ENCODE peak calls at places on chromosomes 11 and 22, in five cellular contexts. F is K562, C is IMR-90, B is HepG2, Y is GM12878. Q is an unnamed sample. For H3K4me1, the result is how much of the 10 kb centered on the place peaks cover.

GRCh38 chr22:42330953-42331525 is 60.6 kb upstream of the TCF20 start:
- DNase-seq in B (no peak), C (no peak), F (no peak), Y (no peak), Q (no peak)

GRCh38 chr11:1229471-1230120 is 6.7 kb downstream of the MUC5B start:
- DNase-seq in C (no peak), B (no peak), Y (no peak), F (no peak), Q (no peak)

GRCh38 chr11:14253437-14253836 is 105.5 kb downstream of the RRAS2 start:
- DNase-seq in F (no peak), Y (no peak), C (no peak), B (no peak), Q (no peak)

GRCh38 chr11:62757846-62758788 is 3.3 kb upstream of the POLR2G start:
- DNase-seq in C (no peak), F (no peak), B (no peak), Y (no peak), Q (no peak)

GRCh38 chr11:70806461-70807194 is 408.3 kb downstream of the CTTN start:
- DNase-seq in C (no peak), Y (no peak), B (no peak), F (no peak), Q (no peak)

GRCh38 chr22:36368359-36368983 is 19.3 kb downstream of the MYH9 start:
- DNase-seq in B (peak), C (peak), Y (no peak), F (peak), Q (peak)

GRCh38 chr11:1875093-1875785 is 16.5 kb downstream of the PRR33 start:
- DNase-seq in F (no peak), C (no peak), B (no peak), Y (no peak), Q (no peak)

GRCh38 chr11:114133548-114134329 is 74.2 kb downstream of the ZBTB16 start:
- DNase-seq in F (no peak), Y (no peak), C (no peak), B (no peak), Q (no peak)

GRCh38 chr11:15770798-15771414 is 585.4 kb downstream of the SOX6 start:
- DNase-seq in C (peak), Y (no peak), F (peak), B (peak), Q (peak)

GRCh38 chr11:11334607-11335006 is 18.4 kb downstream of the CSNK2A3 start:
- DNase-seq in Y (no peak), B (no peak), C (no peak), F (no peak), Q (no peak)

GRCh38 chr11:104219081-104219480 is 55.1 kb upstream of the PDGFD start:
- DNase-seq in Y (no peak), F (no peak), B (no peak), C (peak), Q (no peak)

GRCh38 chr11:6413791-6414231 is 5.1 kb downstream of the APBB1 start:
- DNase-seq in F (peak), B (no peak), Y (no peak), C (no peak), Q (no peak)

GRCh38 chr11:73350908-73351636 is 25.1 kb upstream of the RELT start:
- DNase-seq in C (peak), Y (no peak), F (peak), B (peak), Q (peak)

GRCh38 chr22:50236731-50237409 is 8.0 kb downstream of the TUBGCP6 start:
- DNase-seq in Y (no peak), F (no peak), B (no peak), C (peak), Q (peak)

GRCh38 chr11:69494851-69495250 is 13.4 kb downstream of the LINC01488 start:
- DNase-seq in C (no peak), F (no peak), Y (no peak), B (no peak), Q (no peak)

GRCh38 chr11:73597340-73597955 is 464 bp downstream of the FAM168A start:
- DNase-seq in Y (no peak), B (no peak), F (no peak), C (no peak), Q (no peak)

GRCh38 chr11:1573077-1573846 is 1.2 kb upstream of the DUSP8 start:
- DNase-seq in B (no peak), C (no peak), F (no peak), Y (no peak), Q (no peak)

GRCh38 chr22:32590556-32590955 is 115.9 kb downstream of the FBXO7 start:
- DNase-seq in Y (no peak), F (no peak), B (no peak), C (peak), Q (no peak)

GRCh38 chr11:110176366-110177056 is 83.3 kb downstream of the ZC3H12C start:
- DNase-seq in B (no peak), C (peak), F (no peak), Y (no peak), Q (no peak)

GRCh38 chr22:43313497-43314474 is 29.4 kb downstream of the SCUBE1 start:
- DNase-seq in B (no peak), F (no peak), Y (no peak), C (no peak), Q (no peak)

GRCh38 chr22:19002684-19003038 is 66.6 kb upstream of the PRODH start:
- DNase-seq in B (no peak), F (no peak), Y (no peak), C (no peak), Q (no peak)

GRCh38 chr11:57982763-57983162 is 40.9 kb upstream of the OR9Q1 start:
- DNase-seq in Y (no peak), B (no peak), F (no peak), C (no peak), Q (no peak)

GRCh38 chr11:34490304-34490703 is 23.3 kb downstream of the ELF5 start:
- DNase-seq in F (no peak), Y (no peak), B (no peak), C (no peak), Q (no peak)

GRCh38 chr11:28132541-28132940 is 24.4 kb downstream of the METTL15 start:
- DNase-seq in B (no peak), C (peak), F (no peak), Y (no peak), Q (no peak)

GRCh38 chr11:46693597-46694012 is 6.8 kb downstream of the ARHGAP1 start:
- DNase-seq in Y (no peak), B (no peak), F (no peak), C (peak), Q (no peak)

GRCh38 chr11:30046211-30046945 is 29.5 kb upstream of the KCNA4 start:
- DNase-seq in C (no peak), F (no peak), Y (no peak), B (no peak), Q (no peak)

DNA sequence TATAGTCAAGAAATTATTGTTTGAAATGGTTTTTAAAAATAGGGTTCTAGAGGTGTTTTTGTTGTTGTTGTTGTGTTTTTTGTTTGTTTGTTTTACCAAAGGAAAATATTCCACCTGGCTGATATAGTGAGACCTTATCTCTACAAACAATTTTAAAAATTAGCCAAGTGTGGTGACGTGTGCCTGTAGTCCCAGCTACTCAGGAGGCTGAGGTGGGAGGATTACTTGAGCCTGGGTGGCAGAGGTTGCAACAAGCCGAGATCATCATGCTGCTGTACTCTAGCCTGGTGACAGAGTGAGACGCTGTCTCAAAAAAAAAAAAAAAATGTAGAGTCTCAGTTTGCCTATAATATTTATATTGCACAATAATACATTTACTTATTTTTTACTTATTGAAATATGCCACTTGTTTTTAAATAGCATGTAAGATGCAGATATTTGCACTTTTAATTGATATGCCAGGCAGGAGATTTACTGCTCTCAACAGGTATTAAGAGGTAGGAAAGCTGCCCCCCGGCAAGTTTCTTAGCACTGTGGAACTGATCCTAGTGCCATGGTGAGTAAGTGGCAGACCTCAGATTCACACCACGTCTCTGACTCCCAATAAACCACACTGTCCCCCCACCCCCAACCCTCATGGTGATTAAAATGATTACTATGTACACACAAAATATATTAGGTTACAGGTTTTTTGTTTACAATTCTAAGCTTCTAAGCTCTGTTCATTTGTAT is 157.4 kb downstream of the TEAD1 start:
- DNase-seq in B (no peak), F (no peak), C (peak), Y (no peak), Q (no peak)
- TF ChIP-seq RFX5 in B (no peak), F (no peak), C (no peak), Y (no peak), Q (no peak)

GRCh38 chr11:118215765-118216164 is 9.0 kb downstream of the JAML start:
- DNase-seq in B (no peak), F (no peak), Y (no peak), C (no peak), Q (no peak)
- H3K4me1 ChIP-seq in B (half or more), F (under half), Y (under half), C (under half), Q (under half)

GRCh38 chr11:129259950-129260349 is 67.8 kb upstream of the ARHGAP32 start:
- DNase-seq in B (peak), F (no peak), Y (no peak), C (no peak), Q (no peak)
- TF ChIP-seq RFX5 in B (no peak), F (no peak), Y (no peak), C (no peak), Q (no peak)

GRCh38 chr11:77135069-77135468 is 7.0 kb downstream of the MYO7A start:
- DNase-seq in Y (no peak), B (no peak), C (no peak), F (no peak), Q (no peak)
- H3K4me1 ChIP-seq in Y (under half), B (under half), C (under half), F (under half), Q (under half)

GRCh38 chr11:107372439-107372838 is 85.2 kb downstream of the CWF19L2 start:
- DNase-seq in F (no peak), B (no peak), C (no peak), Y (no peak), Q (no peak)
- TF ChIP-seq RFX5 in F (no peak), B (no peak), C (no peak), Y (no peak), Q (no peak)

GRCh38 chr11:122170815-122171475 is 54.9 kb upstream of the BLID start:
- DNase-seq in F (no peak), Y (no peak), C (peak), B (no peak), Q (no peak)
- H3K4me1 ChIP-seq in F (under half), Y (under half), C (under half), B (under half), Q (half or more)